ENCODE peak calls at places on chromosome 20, in four cellular contexts. One of them, this sample, is unnamed.

GRCh38 chr20:19692685-19693119 is 65.4 kb upstream of the RIN2 start:
- DNase-seq in tibial nerve: peak
- DNase-seq in body of pancreas: peak
- DNase-seq in transverse colon: peak
- DNase-seq in this sample: peak

GRCh38 chr20:34522969-34523871 is 7.0 kb downstream of the DYNLRB1 start:
- DNase-seq in body of pancreas: peak
- DNase-seq in tibial nerve: peak
- DNase-seq in transverse colon: peak
- DNase-seq in this sample: peak

GRCh38 chr20:8449120-8449519 is 317.1 kb downstream of the PLCB1 start:
- DNase-seq in tibial nerve: no peak
- DNase-seq in body of pancreas: no peak
- DNase-seq in transverse colon: no peak
- DNase-seq in this sample: no peak

GRCh38 chr20:36493801-36494114 is 47.6 kb upstream of the MYL9 start:
- DNase-seq in transverse colon: peak
- DNase-seq in body of pancreas: peak
- DNase-seq in tibial nerve: peak
- DNase-seq in this sample: no peak

GRCh38 chr20:48971956-48972355 is 50.4 kb downstream of the ARFGEF2 start:
- DNase-seq in body of pancreas: no peak
- DNase-seq in transverse colon: no peak
- DNase-seq in tibial nerve: no peak
- DNase-seq in this sample: no peak

GRCh38 chr20:47456952-47457724 is 44.5 kb upstream of the NCOA3 start:
- DNase-seq in body of pancreas: no peak
- DNase-seq in tibial nerve: no peak
- DNase-seq in transverse colon: no peak
- DNase-seq in this sample: no peak

GRCh38 chr20:15241696-15242095 is 904.3 kb upstream of the FLRT3 start:
- DNase-seq in tibial nerve: no peak
- DNase-seq in transverse colon: no peak
- DNase-seq in body of pancreas: no peak
- DNase-seq in this sample: no peak

GRCh38 chr20:37486186-37486999 is 34.7 kb upstream of the NNAT start:
- DNase-seq in body of pancreas: no peak
- DNase-seq in transverse colon: no peak
- DNase-seq in tibial nerve: no peak
- DNase-seq in this sample: no peak

GRCh38 chr20:46047821-46048220 is 18.8 kb downstream of the SLC12A5 start:
- DNase-seq in tibial nerve: no peak
- DNase-seq in body of pancreas: no peak
- DNase-seq in transverse colon: no peak
- DNase-seq in this sample: no peak

GRCh38 chr20:50794181-50794845 is 548 bp upstream of the BCAS4 start:
- DNase-seq in tibial nerve: no peak
- DNase-seq in transverse colon: no peak
- DNase-seq in body of pancreas: no peak
- DNase-seq in this sample: peak

GRCh38 chr20:44017905-44018683 is 103.4 kb downstream of the TOX2 start:
- DNase-seq in transverse colon: peak
- DNase-seq in tibial nerve: no peak
- DNase-seq in body of pancreas: peak
- DNase-seq in this sample: no peak

GRCh38 chr20:61520761-61521460 is 268.9 kb downstream of the CDH4 start:
- DNase-seq in tibial nerve: peak
- DNase-seq in transverse colon: no peak
- DNase-seq in body of pancreas: no peak
- DNase-seq in this sample: no peak

GRCh38 chr20:19453781-19454310 is 241.4 kb downstream of the SLC24A3 start:
- DNase-seq in transverse colon: no peak
- DNase-seq in body of pancreas: no peak
- DNase-seq in tibial nerve: no peak
- DNase-seq in this sample: no peak

GRCh38 chr20:47205577-47206123 is 150.8 kb downstream of the ZMYND8 start:
- DNase-seq in transverse colon: peak
- DNase-seq in tibial nerve: peak
- DNase-seq in body of pancreas: peak
- DNase-seq in this sample: peak

GRCh38 chr20:44212792-44213191 is 2.2 kb upstream of the OSER1 start:
- DNase-seq in transverse colon: no peak
- DNase-seq in tibial nerve: no peak
- DNase-seq in body of pancreas: no peak
- DNase-seq in this sample: no peak

GRCh38 chr20:17505664-17506517 is 25.3 kb downstream of the BFSP1 start:
- DNase-seq in tibial nerve: no peak
- DNase-seq in body of pancreas: no peak
- DNase-seq in transverse colon: no peak
- DNase-seq in this sample: peak

GRCh38 chr20:31560900-31561598 is 44.0 kb upstream of the ID1 start:
- DNase-seq in transverse colon: peak
- DNase-seq in tibial nerve: no peak
- DNase-seq in body of pancreas: no peak
- DNase-seq in this sample: no peak

GRCh38 chr20:8242827-8243764 is 111.0 kb downstream of the PLCB1 start:
- DNase-seq in transverse colon: no peak
- DNase-seq in body of pancreas: no peak
- DNase-seq in tibial nerve: no peak
- DNase-seq in this sample: no peak

GRCh38 chr20:46081074-46081473 is 8.7 kb downstream of the NCOA5 start:
- DNase-seq in tibial nerve: no peak
- DNase-seq in body of pancreas: no peak
- DNase-seq in transverse colon: no peak
- DNase-seq in this sample: no peak

GRCh38 chr20:32623667-32624157 is 38.6 kb upstream of the NOL4L start:
- DNase-seq in transverse colon: no peak
- DNase-seq in tibial nerve: no peak
- DNase-seq in body of pancreas: no peak
- DNase-seq in this sample: no peak

GRCh38 chr20:2080532-2081224 is 20.9 kb upstream of the STK35 start:
- DNase-seq in body of pancreas: no peak
- DNase-seq in transverse colon: no peak
- DNase-seq in tibial nerve: no peak
- DNase-seq in this sample: no peak

GRCh38 chr20:10636326-10636818 is 37.4 kb downstream of the JAG1 start:
- DNase-seq in body of pancreas: no peak
- DNase-seq in transverse colon: no peak
- DNase-seq in tibial nerve: no peak
- DNase-seq in this sample: no peak

GRCh38 chr20:41408131-41408789 is 41.6 kb upstream of the EMILIN3 start:
- DNase-seq in tibial nerve: no peak
- DNase-seq in body of pancreas: no peak
- DNase-seq in transverse colon: peak
- DNase-seq in this sample: no peak

GRCh38 chr20:45538209-45538798 is 978 bp downstream of the WFDC6 start:
- DNase-seq in body of pancreas: no peak
- DNase-seq in tibial nerve: no peak
- DNase-seq in transverse colon: no peak
- DNase-seq in this sample: no peak

GRCh38 chr20:558117-558516 is 14.5 kb upstream of the CSNK2A1 start:
- DNase-seq in tibial nerve: no peak
- DNase-seq in body of pancreas: no peak
- DNase-seq in transverse colon: no peak
- DNase-seq in this sample: no peak

GRCh38 chr20:562232-562897 is 18.8 kb upstream of the CSNK2A1 start:
- DNase-seq in tibial nerve: no peak
- DNase-seq in transverse colon: no peak
- DNase-seq in body of pancreas: no peak
- DNase-seq in this sample: no peak

GRCh38 chr20:564195-564594 is 20.6 kb upstream of the CSNK2A1 start:
- DNase-seq in transverse colon: no peak
- DNase-seq in body of pancreas: no peak
- DNase-seq in tibial nerve: no peak
- DNase-seq in this sample: peak

GRCh38 chr20:560680-561079 is 17.1 kb upstream of the CSNK2A1 start:
- DNase-seq in body of pancreas: no peak
- DNase-seq in tibial nerve: no peak
- DNase-seq in transverse colon: no peak
- DNase-seq in this sample: no peak

DNA sequence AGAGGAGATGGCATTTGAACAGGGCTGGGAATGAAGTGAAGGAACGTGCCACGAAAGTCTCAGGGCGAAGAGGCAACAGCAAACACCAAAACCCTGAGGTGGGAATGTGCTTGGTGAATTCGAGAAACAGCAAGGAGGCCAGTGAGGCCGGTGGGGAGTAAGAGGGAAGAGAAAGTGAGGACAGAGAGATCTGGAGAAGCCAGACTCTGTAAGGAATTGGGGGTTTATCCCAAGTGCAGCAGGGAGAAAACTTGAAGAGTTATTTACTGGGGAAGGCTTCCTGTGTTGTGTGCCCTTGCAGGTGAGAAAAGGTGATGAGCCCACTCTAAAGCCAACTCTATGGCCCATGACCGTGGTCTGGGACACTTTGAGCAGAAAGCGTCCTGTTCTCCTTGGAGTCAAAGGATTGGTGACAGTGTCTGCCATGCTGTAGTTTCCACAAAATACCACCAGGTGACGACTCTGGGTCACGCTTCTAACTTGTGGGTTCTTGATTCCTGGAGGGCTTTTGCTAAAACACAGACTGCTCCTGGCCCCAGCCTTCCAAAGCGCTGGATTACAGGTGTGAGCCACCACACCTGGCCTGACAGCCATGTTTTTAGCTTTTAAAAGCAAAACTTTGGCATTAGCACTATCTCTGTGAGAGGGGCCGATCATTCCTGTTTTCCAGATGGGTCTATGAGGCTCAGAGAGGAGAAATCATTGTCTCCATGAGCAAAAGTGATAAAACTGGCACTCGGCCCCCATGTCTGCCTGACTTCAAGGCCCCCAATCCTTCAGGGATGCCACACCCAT is 18.0 kb upstream of the CSNK2A1 start:
- DNase-seq in body of pancreas: peak
- DNase-seq in tibial nerve: peak
- DNase-seq in transverse colon: peak
- DNase-seq in this sample: peak
- TF ChIP-seq POLR2A in body of pancreas: no peak
- TF ChIP-seq POLR2A in tibial nerve: no peak
- TF ChIP-seq POLR2A in transverse colon: no peak
- TF ChIP-seq POLR2A in this sample: no peak

GRCh38 chr20:21661488-21662055 is 43.9 kb upstream of the PAX1 start:
- DNase-seq in body of pancreas: no peak
- DNase-seq in tibial nerve: no peak
- DNase-seq in transverse colon: no peak
- DNase-seq in this sample: no peak
- TF ChIP-seq POLR2A in body of pancreas: no peak
- TF ChIP-seq POLR2A in tibial nerve: no peak
- TF ChIP-seq POLR2A in transverse colon: no peak
- TF ChIP-seq POLR2A in this sample: no peak

DNA sequence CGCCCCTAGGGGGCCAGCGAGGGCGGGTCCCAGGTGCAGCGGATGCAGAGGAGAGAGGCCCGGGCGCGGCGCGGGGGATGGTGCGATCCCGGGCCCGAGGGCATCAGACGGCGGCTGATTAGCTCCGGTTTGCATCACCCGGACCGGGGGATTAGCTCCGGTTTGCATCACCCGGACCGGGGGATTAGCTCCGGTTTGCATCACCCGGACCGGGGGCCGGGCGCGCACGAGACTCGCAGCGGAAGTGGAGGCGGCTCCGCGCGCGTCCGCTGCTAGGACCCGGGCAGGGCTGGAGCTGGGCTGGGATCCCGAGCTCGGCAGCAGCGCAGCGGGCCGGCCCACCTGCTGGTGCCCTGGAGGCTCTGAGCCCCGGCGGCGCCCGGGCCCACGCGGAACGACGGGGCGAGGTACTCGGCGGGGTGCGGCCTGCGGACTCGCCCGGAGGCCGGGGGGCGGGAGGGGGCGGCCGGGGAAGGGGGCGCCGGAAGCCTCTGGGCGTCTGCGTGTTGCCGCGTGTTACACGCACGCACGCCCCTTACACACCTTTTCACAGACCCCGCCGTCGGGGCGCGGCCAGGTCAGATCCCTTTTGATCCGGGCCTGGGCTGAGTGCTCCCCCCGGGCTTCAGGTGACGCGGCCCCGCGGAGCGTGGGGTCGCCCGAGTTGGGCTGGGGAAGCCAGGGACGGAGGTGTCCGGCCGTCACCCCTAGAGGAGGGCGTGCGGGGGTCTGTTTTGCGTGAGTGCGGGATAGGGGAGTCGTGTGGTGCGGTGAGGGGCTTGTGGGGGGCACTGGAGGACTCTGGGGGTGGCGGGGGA is 412 bp downstream of the TRIB3 start:
- DNase-seq in transverse colon: peak
- DNase-seq in tibial nerve: no peak
- DNase-seq in body of pancreas: peak
- DNase-seq in this sample: peak
- TF ChIP-seq POLR2A in transverse colon: no peak
- TF ChIP-seq POLR2A in tibial nerve: no peak
- TF ChIP-seq POLR2A in body of pancreas: peak
- TF ChIP-seq POLR2A in this sample: peak

GRCh38 chr20:4045082-4045481 is 29.7 kb upstream of the RNF24 start:
- DNase-seq in tibial nerve: no peak
- DNase-seq in body of pancreas: no peak
- DNase-seq in transverse colon: no peak
- DNase-seq in this sample: no peak

GRCh38 chr20:4046926-4047325 is 31.6 kb upstream of the RNF24 start:
- DNase-seq in tibial nerve: no peak
- DNase-seq in body of pancreas: no peak
- DNase-seq in transverse colon: no peak
- DNase-seq in this sample: no peak

GRCh38 chr20:4047614-4048013 is 32.3 kb upstream of the RNF24 start:
- DNase-seq in transverse colon: no peak
- DNase-seq in body of pancreas: no peak
- DNase-seq in tibial nerve: no peak
- DNase-seq in this sample: no peak

GRCh38 chr20:4046311-4046924 is 31.1 kb upstream of the RNF24 start:
- DNase-seq in body of pancreas: no peak
- DNase-seq in transverse colon: no peak
- DNase-seq in tibial nerve: no peak
- DNase-seq in this sample: no peak

GRCh38 chr20:4045741-4046140 is 30.4 kb upstream of the RNF24 start:
- DNase-seq in body of pancreas: no peak
- DNase-seq in transverse colon: no peak
- DNase-seq in tibial nerve: no peak
- DNase-seq in this sample: no peak
- TF ChIP-seq POLR2A in body of pancreas: no peak
- TF ChIP-seq POLR2A in transverse colon: no peak
- TF ChIP-seq POLR2A in tibial nerve: no peak
- TF ChIP-seq POLR2A in this sample: no peak

GRCh38 chr20:63863798-63864544 is 1.1 kb upstream of the TPD52L2 start:
- DNase-seq in body of pancreas: peak
- DNase-seq in tibial nerve: peak
- DNase-seq in transverse colon: peak
- DNase-seq in this sample: peak
- TF ChIP-seq POLR2A in body of pancreas: no peak
- TF ChIP-seq POLR2A in tibial nerve: no peak
- TF ChIP-seq POLR2A in transverse colon: no peak
- TF ChIP-seq POLR2A in this sample: no peak

This sample was measured in erythroblast.